ENCODE peak calls at places on chromosomes 3 and 15, in eight cellular contexts. T is endodermal cell; J is GDM1; A is activated T-cell treated with anti-CD3 and anti-CD28 coated beads, Interleukin-2, amount 50 U/mL, for 4 hours; X is HT1080; U is stimulated activated CD4-positive, alpha-beta T cell treated with anti-CD3 and anti-CD28 coated beads, Interleukin-2, amount 100 ng/mL, for 48 hours; N is transverse colon; G is AG10803. W is an unnamed sample.

GRCh38 chr3:26997226-26997625 is 372.0 kb downstream of the NEK10 start:
- DNase-seq in J (no peak), N (no peak), U (no peak), G (no peak), A (no peak), X (no peak), T (no peak), W (no peak)

GRCh38 chr3:140568842-140569520 is 108.9 kb upstream of the TRIM42 start:
- DNase-seq in U (no peak), X (no peak), N (no peak), A (no peak), T (no peak), G (no peak), J (no peak), W (no peak)

GRCh38 chr3:45777111-45777752 is 19.1 kb downstream of the SLC6A20 start:
- DNase-seq in G (no peak), J (no peak), U (no peak), N (no peak), X (no peak), T (peak), A (no peak), W (no peak)

GRCh38 chr3:4426782-4427344 is 40.2 kb downstream of the SUMF1 start:
- DNase-seq in U (no peak), N (no peak), T (no peak), X (peak), A (no peak), J (no peak), G (peak), W (peak)

GRCh38 chr15:60507596-60508424 is 28.9 kb upstream of the ICE2 start:
- DNase-seq in J (peak), X (peak), G (peak), N (peak), A (peak), T (peak), U (peak), W (no peak)

GRCh38 chr3:73592154-73592877 is 32.4 kb downstream of the PDZRN3 start:
- DNase-seq in U (no peak), A (no peak), J (no peak), T (no peak), G (no peak), X (no peak), N (no peak), W (no peak)

GRCh38 chr15:41930221-41930866 is 36.5 kb upstream of the SPTBN5 start:
- DNase-seq in X (peak), U (no peak), N (peak), J (no peak), G (peak), T (no peak), A (no peak), W (peak)

GRCh38 chr15:75809986-75810750 is 33.1 kb upstream of the UBE2Q2 start:
- DNase-seq in X (peak), T (peak), G (peak), A (no peak), N (peak), J (no peak), U (no peak), W (no peak)

GRCh38 chr3:155753038-155753647 is 8.3 kb upstream of the PLCH1 start:
- DNase-seq in A (no peak), J (peak), T (no peak), U (no peak), N (no peak), X (peak), G (peak), W (peak)

GRCh38 chr3:110180733-110181132 is 843.4 kb upstream of the DPPA4 start:
- DNase-seq in T (no peak), N (no peak), J (no peak), U (no peak), A (no peak), G (peak), X (no peak), W (no peak)

GRCh38 chr15:25683911-25684310 is 179.2 kb downstream of the ATP10A start:
- DNase-seq in A (no peak), J (no peak), T (no peak), G (no peak), X (no peak), N (no peak), U (no peak), W (no peak)

GRCh38 chr3:100023150-100023549 is 91.2 kb downstream of the FILIP1L start:
- DNase-seq in X (no peak), J (no peak), A (no peak), U (no peak), T (no peak), N (no peak), G (peak), W (peak)

GRCh38 chr3:52817860-52818259 is 12.6 kb downstream of the ITIH4 start:
- DNase-seq in A (no peak), U (no peak), G (no peak), J (no peak), N (no peak), X (no peak), T (no peak), W (no peak)

GRCh38 chr15:40055576-40056293 is 16.8 kb upstream of the SRP14 start:
- DNase-seq in T (peak), J (no peak), X (no peak), G (no peak), U (no peak), N (no peak), A (no peak), W (no peak)

GRCh38 chr15:76844096-76844495 is 61.0 kb downstream of the SCAPER start:
- DNase-seq in T (no peak), U (no peak), X (peak), G (peak), J (no peak), A (no peak), N (no peak), W (no peak)

GRCh38 chr3:104133004-104133403 is 1233.7 kb upstream of the ALCAM start:
- DNase-seq in X (no peak), G (no peak), A (no peak), J (no peak), N (no peak), T (no peak), U (no peak), W (no peak)

GRCh38 chr3:197353001-197353866 is 54.8 kb upstream of the DLG1 start:
- DNase-seq in N (no peak), X (no peak), J (no peak), G (no peak), A (no peak), U (no peak), T (no peak), W (no peak)

GRCh38 chr3:13475871-13476590 is 4.1 kb upstream of the HDAC11 start:
- DNase-seq in A (no peak), X (no peak), N (no peak), T (no peak), G (peak), U (no peak), J (no peak), W (no peak)